ENCODE peak calls at places on chromosomes 11 and 22, in four cellular contexts. H, B, E and X are unnamed samples.
A peak's percentile ranks its signal among the peaks of the same experiment; 100 is the strongest.

GRCh38 chr11:48036466-48036865 is 56.1 kb downstream of the PTPRJ start:
- DNase-seq in H (no peak), B (no peak), E (no peak), X (no peak)

GRCh38 chr11:128318856-128319474 is 268.4 kb downstream of the ETS1 start:
- DNase-seq in H (no peak), B (no peak), E (no peak), X (no peak)

GRCh38 chr11:74744277-74744676 is 4.4 kb upstream of the RNF169 start:
- DNase-seq in H (no peak), B (no peak), E (no peak), X (no peak)

GRCh38 chr22:23098718-23099524 is 28.6 kb downstream of the GNAZ start:
- DNase-seq in H (no peak), B (no peak), E (peak; percentile 37), X (no peak)

GRCh38 chr22:40509401-40510134 is 127.0 kb downstream of the MRTFA start:
- DNase-seq in H (no peak), B (no peak), E (no peak), X (no peak)

GRCh38 chr11:61791737-61792309 is 576 bp downstream of the TMEM258 start:
- DNase-seq in H (peak; percentile 70), B (no peak), E (peak; percentile 74), X (peak; percentile 78)

GRCh38 chr11:68471360-68472340 is 11.1 kb downstream of the PPP6R3 start:
- DNase-seq in H (no peak), B (no peak), E (no peak), X (no peak)

GRCh38 chr11:57424802-57425564 is 1.9 kb downstream of the SLC43A3 start:
- DNase-seq in H (no peak), B (no peak), E (peak; percentile 70), X (peak; percentile 73)

GRCh38 chr11:126281245-126281644 is 1.6 kb upstream of the TIRAP start:
- DNase-seq in H (no peak), B (no peak), E (no peak), X (no peak)

GRCh38 chr11:12411806-12412727 is 34.7 kb downstream of the PARVA start:
- DNase-seq in H (peak; percentile 79), B (no peak), E (peak; percentile 73), X (peak; percentile 84)

GRCh38 chr11:16613401-16614381 is 124.8 kb upstream of the C11orf58 start:
- DNase-seq in H (peak; percentile 94), B (peak; percentile 94), E (peak; percentile 71), X (peak; percentile 77)

GRCh38 chr11:132909016-132909606 is 623.2 kb downstream of the OPCML start:
- DNase-seq in H (no peak), B (no peak), E (no peak), X (no peak)

GRCh38 chr11:32706985-32707736 is 87.3 kb downstream of the CCDC73 start:
- DNase-seq in H (no peak), B (no peak), E (no peak), X (no peak)

GRCh38 chr22:26318975-26319374 is 110.1 kb upstream of the ASPHD2 start:
- DNase-seq in H (no peak), B (no peak), E (no peak), X (no peak)

GRCh38 chr22:23137905-23138520 is 3.8 kb downstream of the RSPH14 start:
- DNase-seq in H (no peak), B (no peak), E (peak; percentile 36), X (no peak)

GRCh38 chr11:103988595-103988969 is 47.9 kb upstream of the DDI1 start:
- DNase-seq in H (no peak), B (no peak), E (no peak), X (no peak)

GRCh38 chr11:88623536-88623935 is 286.0 kb upstream of the CTSC start:
- DNase-seq in H (no peak), B (no peak), E (no peak), X (no peak)

GRCh38 chr11:44097821-44098220 is 2.3 kb downstream of the EXT2 start:
- DNase-seq in H (no peak), B (no peak), E (no peak), X (no peak)

GRCh38 chr11:104583857-104584256 is 314.4 kb downstream of the CASP12 start:
- DNase-seq in H (no peak), B (no peak), E (no peak), X (no peak)

GRCh38 chr11:134584706-134585445 is 172.8 kb upstream of the B3GAT1 start:
- DNase-seq in H (no peak), B (no peak), E (peak; percentile 31), X (no peak)

GRCh38 chr11:46874586-46874985 is 28.5 kb upstream of the CKAP5 start:
- DNase-seq in H (no peak), B (no peak), E (no peak), X (no peak)

GRCh38 chr11:80084614-80085013 is 643.8 kb upstream of the TENM4 start:
- DNase-seq in H (no peak), B (no peak), E (no peak), X (no peak)

GRCh38 chr22:27748355-27749168 is 53.0 kb downstream of the MN1 start:
- DNase-seq in H (no peak), B (no peak), E (no peak), X (no peak)

GRCh38 chr11:19714387-19715363 is 2.0 kb downstream of the NAV2 start:
- DNase-seq in H (no peak), B (no peak), E (peak; percentile 85), X (no peak)

GRCh38 chr22:28008649-28009048 is 89.6 kb upstream of the PITPNB start:
- DNase-seq in H (no peak), B (no peak), E (no peak), X (no peak)

GRCh38 chr11:11416917-11417316 is 63.9 kb upstream of the CSNK2A3 start:
- DNase-seq in H (no peak), B (no peak), E (no peak), X (no peak)

GRCh38 chr22:49251371-49251770 is 576.3 kb downstream of the BRD1 start:
- DNase-seq in H (no peak), B (peak; percentile 60), E (no peak), X (peak; percentile 10)

GRCh38 chr11:85182437-85183109 is 444.6 kb downstream of the DLG2 start:
- DNase-seq in H (peak; percentile 20), B (no peak), E (no peak), X (no peak)

GRCh38 chr22:50255607-50256006 is 4.5 kb upstream of the HDAC10 start:
- DNase-seq in H (no peak), B (no peak), E (no peak), X (no peak)

GRCh38 chr11:118870396-118871343 is 13.0 kb upstream of the CXCR5 start:
- DNase-seq in H (peak; percentile 16), B (no peak), E (peak; percentile 41), X (no peak)

GRCh38 chr11:64918056-64918455 is 1.0 kb upstream of the ATG2A start:
- DNase-seq in H (no peak), B (no peak), E (no peak), X (no peak)

GRCh38 chr11:117877120-117877784 is 794 bp upstream of the FXYD6 start:
- DNase-seq in H (no peak), B (no peak), E (no peak), X (no peak)

GRCh38 chr11:35814720-35815305 is 129.0 kb upstream of the LDLRAD3 start:
- DNase-seq in H (no peak), B (no peak), E (no peak), X (no peak)

GRCh38 chr11:128597209-128597608 is 9.9 kb upstream of the ETS1 start:
- DNase-seq in H (no peak), B (no peak), E (no peak), X (no peak)

GRCh38 chr11:131491503-131491902 is 121.1 kb downstream of the NTM start:
- DNase-seq in H (no peak), B (no peak), E (no peak), X (no peak)

GRCh38 chr11:117070016-117070415 is 28.2 kb downstream of the SIK3 start:
- DNase-seq in H (no peak), B (no peak), E (no peak), X (no peak)

GRCh38 chr22:32789797-32790620 is 11.5 kb upstream of the TIMP3 start:
- DNase-seq in H (no peak), B (no peak), E (no peak), X (no peak)

GRCh38 chr11:56637500-56637899 is 4.7 kb downstream of the OR5AP2 start:
- DNase-seq in H (no peak), B (no peak), E (no peak), X (no peak)

GRCh38 chr11:79482800-79483199 is 42.0 kb upstream of the TENM4 start:
- DNase-seq in H (no peak), B (no peak), E (no peak), X (no peak)

GRCh38 chr11:134261000-134261399 is 7.6 kb downstream of the ACAD8 start:
- DNase-seq in H (no peak), B (no peak), E (no peak), X (no peak)

GRCh38 chr22:37726240-37726887 is 29.5 kb downstream of the TRIOBP start:
- DNase-seq in H (no peak), B (no peak), E (no peak), X (no peak)
- TF ChIP-seq CTCF in H (no peak), B (peak; percentile 38), E (no peak), X (peak; percentile 26)

GRCh38 chr11:3049430-3050243 is 7.6 kb downstream of the CARS1 start:
- DNase-seq in H (no peak), B (peak; percentile 97), E (peak; percentile 73), X (peak; percentile 90)
- TF ChIP-seq CTCF in H (no peak), B (peak; percentile 70), E (no peak), X (peak; percentile 50)

DNA sequence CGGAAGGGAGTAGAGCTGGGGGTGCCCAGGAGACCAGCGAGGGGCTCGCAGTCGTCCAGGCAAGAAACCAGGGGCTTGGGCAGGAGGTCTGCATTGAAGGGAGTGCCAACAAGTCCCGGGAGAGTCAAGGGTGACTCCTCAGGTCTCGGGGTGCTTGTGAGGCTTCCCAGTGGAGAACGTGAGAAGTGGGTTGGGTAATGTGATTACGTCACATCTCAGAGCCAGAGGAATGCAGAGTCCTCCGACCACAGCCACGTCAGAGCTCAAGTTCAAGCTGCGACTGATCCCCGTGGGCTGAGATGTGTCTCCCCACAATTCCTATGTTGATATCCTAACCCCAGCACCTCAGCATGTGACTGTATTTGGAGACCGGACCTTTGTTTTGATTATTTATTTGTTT is 89.7 kb upstream of the SHANK2 start:
- DNase-seq in H (no peak), B (no peak), E (no peak), X (no peak)
- TF ChIP-seq CTCF in H (no peak), B (no peak), E (no peak), X (no peak)

DNA sequence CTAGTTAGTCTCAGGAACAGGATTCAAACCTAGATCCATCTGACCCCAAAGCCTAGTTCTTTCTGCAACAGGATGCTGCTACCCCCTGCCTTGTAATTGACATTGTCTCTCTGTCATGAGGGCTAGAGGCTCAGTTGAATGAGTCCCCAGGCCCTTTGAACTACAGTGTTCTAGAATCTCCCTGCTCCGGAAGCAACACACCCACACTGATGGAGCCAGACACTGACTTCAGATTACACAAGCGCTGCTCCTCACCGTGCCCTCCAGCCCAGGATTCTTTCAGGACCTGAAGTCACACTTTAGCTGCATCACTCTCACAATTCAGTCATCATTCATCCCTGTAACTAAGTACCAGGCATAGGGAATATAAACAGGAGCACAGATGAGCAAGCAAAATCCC is 69.7 kb downstream of the RAB30 start:
- DNase-seq in H (no peak), B (no peak), E (no peak), X (no peak)
- TF ChIP-seq CTCF in H (no peak), B (no peak), E (no peak), X (no peak)

DNA sequence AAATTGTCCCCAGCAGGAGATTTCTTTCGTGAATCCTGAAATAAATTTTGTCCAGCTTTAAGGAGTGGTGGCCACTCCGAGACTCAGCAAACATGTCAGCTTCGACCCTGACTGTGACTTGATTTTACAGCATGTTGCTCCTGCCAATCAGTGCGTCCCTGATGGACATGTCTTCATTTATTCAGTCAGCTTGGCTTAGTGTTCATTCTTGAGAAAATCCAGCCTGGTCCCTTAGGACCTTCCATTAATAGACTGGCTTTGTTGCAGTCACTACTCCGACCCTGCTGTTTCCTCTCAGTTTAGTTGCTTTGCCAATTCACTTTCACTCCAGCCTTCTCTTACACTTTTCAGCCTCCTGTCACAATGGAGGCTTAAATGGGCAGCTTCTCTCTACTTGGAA is 30.5 kb downstream of the TMPRSS5 start:
- DNase-seq in H (no peak), B (no peak), E (no peak), X (no peak)
- TF ChIP-seq CTCF in H (no peak), B (no peak), E (no peak), X (no peak)